ENCODE peak calls at places on chromosomes 16 and 17, in four cellular contexts. D is cardiac muscle cell, R is body of pancreas, F is colonic mucosa. J is an unnamed sample.

GRCh38 chr16:12340151-12340733 is 363.7 kb downstream of the SNX29 start:
- DNase-seq in F (peak; percentile 51), D (peak; percentile 35), R (peak; percentile 59), J (peak; percentile 33)

GRCh38 chr16:9033125-9033830 is 58.2 kb upstream of the HAPSTR1 start:
- DNase-seq in D (peak; percentile 62), R (peak; percentile 52), F (peak; percentile 69), J (peak; percentile 70)

GRCh38 chr17:34377078-34377823 is 14.2 kb upstream of the CCL1 start:
- DNase-seq in R (no peak), F (no peak), D (no peak), J (no peak)

GRCh38 chr16:66849543-66849942 is 5.3 kb downstream of the CA7 start:
- DNase-seq in F (no peak), R (no peak), D (no peak), J (no peak)

GRCh38 chr17:32492648-32493289 is 6.0 kb downstream of the CDK5R1 start:
- DNase-seq in D (no peak), R (no peak), F (no peak), J (no peak)

GRCh38 chr17:7711356-7711755 is 6.2 kb upstream of the DNAH2 start:
- DNase-seq in D (no peak), F (no peak), R (no peak), J (no peak)

GRCh38 chr17:82524540-82524939 is 5.0 kb downstream of the FOXK2 start:
- DNase-seq in F (no peak), D (no peak), R (no peak), J (no peak)

GRCh38 chr16:69276143-69277115 is 34.7 kb upstream of the VPS4A start:
- DNase-seq in R (peak; percentile 29), D (no peak), F (no peak), J (no peak)

GRCh38 chr16:22007509-22008214 is at the start of gene MOSMO:
- DNase-seq in R (peak; percentile 72), D (peak; percentile 90), F (peak; percentile 69), J (peak; percentile 34)

GRCh38 chr17:31293586-31293985 is 3.5 kb downstream of the OMG start:
- DNase-seq in F (no peak), D (no peak), R (no peak), J (no peak)

GRCh38 chr16:54197758-54198157 is 88.8 kb downstream of the IRX3 start:
- DNase-seq in D (no peak), R (no peak), F (no peak), J (no peak)
- H3K4me3 ChIP-seq in D (no peak overlapping the region), R (no peak overlapping the region), F (no peak overlapping the region), J (no peak overlapping the region)

GRCh38 chr17:76657505-76658386 is 14.2 kb upstream of the ST6GALNAC1 start:
- DNase-seq in D (no peak), F (peak; percentile 67), R (no peak), J (no peak)
- H3K4me1 ChIP-seq in D (peaks cover 4% of the 10 kb centered on the region), F (peaks cover 7% of the 10 kb centered on the region), R (peaks cover 19% of the 10 kb centered on the region), J (peaks cover 3% of the 10 kb centered on the region)

DNA sequence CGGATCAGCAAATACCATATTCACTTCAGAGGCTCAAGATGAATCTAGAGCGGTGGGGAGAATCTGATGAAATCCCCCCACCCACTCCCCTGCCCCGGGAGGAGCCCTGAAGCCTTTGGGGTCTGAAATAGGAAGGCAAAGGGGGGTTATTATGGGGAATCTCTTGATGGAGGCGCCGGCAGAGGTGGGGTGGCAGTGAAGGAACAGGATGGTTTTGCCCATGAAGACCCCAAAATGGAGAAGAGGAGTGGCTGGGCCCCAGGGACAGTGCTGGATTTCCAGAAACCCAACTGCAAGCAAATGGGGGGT is 637 bp downstream of the WNT3 start:
- DNase-seq in D (no peak), F (no peak), R (no peak), J (no peak)
- H3K27me3 ChIP-seq in D (peaks cover 67% of the 10 kb centered on the region), F (peaks cover 60% of the 10 kb centered on the region), R (peaks cover 34% of the 10 kb centered on the region), J (peaks cover 9% of the 10 kb centered on the region)

GRCh38 chr17:41666336-41666680 is 22.4 kb upstream of the EIF1 start:
- DNase-seq in F (peak; percentile 62), R (peak; percentile 60), D (no peak), J (peak; percentile 62)
- H3K4me3 ChIP-seq in F (peak overlapping the region; percentile 41), R (no peak overlapping the region), D (no peak overlapping the region), J (peak overlapping the region; percentile 8)

GRCh38 chr17:29707212-29707571 is 84.5 kb upstream of the CORO6 start:
- DNase-seq in F (no peak), R (no peak), D (no peak), J (no peak)
- H3K4me1 ChIP-seq in F (no peaks in the 10 kb centered on the region), R (peaks cover 5% of the 10 kb centered on the region), D (peaks cover 14% of the 10 kb centered on the region), J (no peaks in the 10 kb centered on the region)

GRCh38 chr16:86048221-86048620 is 149.3 kb downstream of the IRF8 start:
- DNase-seq in F (no peak), R (peak; percentile 1), D (no peak), J (no peak)

GRCh38 chr16:86050111-86050510 is 151.1 kb downstream of the IRF8 start:
- DNase-seq in F (no peak), D (no peak), R (no peak), J (no peak)

GRCh38 chr16:86050591-86051375 is 151.8 kb downstream of the IRF8 start:
- DNase-seq in R (no peak), F (no peak), D (peak; percentile 30), J (no peak)

GRCh38 chr16:86049641-86050040 is 150.7 kb downstream of the IRF8 start:
- DNase-seq in F (no peak), D (no peak), R (no peak), J (no peak)

DNA sequence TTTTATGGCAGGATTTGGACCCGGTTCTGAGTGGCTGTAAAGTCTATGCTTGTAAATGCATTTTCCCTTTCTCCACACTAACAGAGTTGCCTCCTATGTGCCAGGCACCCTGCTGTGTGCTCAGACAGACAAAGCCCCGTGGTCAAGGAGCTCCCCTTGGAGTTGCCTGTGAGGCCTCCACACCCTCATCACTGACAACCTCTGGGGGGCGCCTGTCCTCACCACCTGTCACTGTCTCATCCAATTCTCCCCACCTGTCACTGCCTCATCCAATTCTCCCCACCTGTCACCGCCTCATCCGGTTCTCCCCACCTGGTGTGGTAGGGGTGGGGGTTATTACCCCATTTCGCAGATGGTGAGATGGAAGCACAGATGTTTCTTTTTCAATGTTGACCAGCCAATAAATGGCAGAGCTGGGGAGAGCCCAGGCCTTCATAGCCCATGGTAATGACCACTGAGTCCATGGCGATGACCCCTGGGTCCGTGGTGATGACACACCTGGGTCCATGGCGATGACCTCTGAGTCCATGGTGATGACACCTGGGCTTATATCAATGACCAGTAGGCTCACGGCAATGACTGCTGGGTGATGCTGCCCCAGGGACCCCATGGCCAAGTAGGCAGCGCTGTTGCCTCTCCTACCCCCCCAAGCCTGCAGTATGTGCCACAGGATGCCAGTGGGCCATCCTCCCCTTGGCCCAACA is 150.1 kb downstream of the IRF8 start:
- DNase-seq in R (no peak), D (no peak), F (no peak), J (no peak)
- H3K27me3 ChIP-seq in R (peaks cover 16% of the 10 kb centered on the region), D (no peaks in the 10 kb centered on the region), F (no peaks in the 10 kb centered on the region), J (peaks cover 40% of the 10 kb centered on the region)

DNA sequence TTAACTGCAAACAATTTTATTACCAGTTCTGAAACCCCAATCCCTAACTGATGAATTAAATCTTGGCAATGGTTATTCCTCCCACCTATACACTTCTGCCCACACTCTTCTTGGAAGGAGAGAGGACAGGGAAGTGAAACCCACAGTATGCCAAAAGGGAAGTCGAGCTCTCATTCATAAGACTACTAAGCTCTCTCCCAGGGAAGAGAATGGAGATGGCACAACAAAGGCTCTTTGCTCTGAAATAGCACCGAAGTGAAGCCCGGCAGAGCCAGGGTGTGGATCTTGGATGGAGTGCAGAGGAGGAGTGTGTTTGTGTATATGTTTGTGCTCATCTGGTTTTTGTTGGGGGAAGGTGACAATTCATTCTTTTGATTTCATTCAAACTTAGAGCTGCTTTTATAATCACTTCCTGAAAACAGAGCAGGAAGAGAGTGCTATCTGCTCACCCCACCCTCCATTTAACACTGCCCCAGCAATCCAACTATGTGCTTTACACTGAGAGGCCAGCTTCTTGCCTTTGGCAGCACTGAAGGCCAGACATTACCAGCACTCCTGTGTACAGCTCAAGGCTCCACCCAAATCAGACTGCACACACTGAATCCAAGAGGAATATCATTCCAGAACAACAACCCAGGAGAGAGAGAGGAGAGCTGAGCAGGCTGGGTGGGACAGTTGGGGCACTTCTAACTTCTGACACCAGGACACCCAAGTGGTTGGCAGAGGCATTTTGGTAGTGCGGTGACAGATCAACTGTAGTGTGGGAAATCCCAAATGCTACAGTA is 68.8 kb downstream of the HIC1 start:
- DNase-seq in R (no peak), F (peak; percentile 69), D (no peak), J (no peak)
- H3K4me3 ChIP-seq in R (no peak overlapping the region), F (no peak overlapping the region), D (no peak overlapping the region), J (no peak overlapping the region)

GRCh38 chr17:66437466-66438026 is 135.1 kb downstream of the PRKCA start:
- DNase-seq in D (no peak), R (no peak), F (no peak), J (no peak)
- H3K4me1 ChIP-seq in D (peaks cover 8% of the 10 kb centered on the region), R (no peaks in the 10 kb centered on the region), F (no peaks in the 10 kb centered on the region), J (no peaks in the 10 kb centered on the region)

J was measured in HAP-1.